ENCODE peak calls at places on chromosomes 16 and 17, in nine cellular contexts. C is SK-N-SH, H is HCT116, E is K562, G is Panc1, B is A549, Q is GM12878, F is HepG2, L is HL-60. O is an unnamed sample.

GRCh38 chr17:56786989-56787482 is 46.7 kb downstream of the C17orf67 start:
- DNase-seq in G (peak; percentile 65), E (no peak), L (peak; percentile 97), C (no peak), H (peak; percentile 90), F (peak; percentile 73), B (peak; percentile 27), Q (peak; percentile 60), O (no peak)

GRCh38 chr16:70444249-70445063 is 5.6 kb upstream of the ST3GAL2 start:
- DNase-seq in B (no peak), L (no peak), F (no peak), C (no peak), Q (no peak), E (peak; percentile 4), G (no peak), H (no peak), O (no peak)

GRCh38 chr17:27294689-27295630 is 1.0 kb downstream of the WSB1 start:
- DNase-seq in H (peak; percentile 24), G (peak; percentile 41), E (peak; percentile 42), Q (peak; percentile 66), F (peak; percentile 31), B (peak; percentile 77), L (peak; percentile 45), C (peak; percentile 48), O (peak; percentile 87)

GRCh38 chr17:63136381-63137012 is 170.5 kb downstream of the TANC2 start:
- DNase-seq in L (no peak), E (no peak), C (no peak), F (no peak), B (no peak), Q (no peak), G (no peak), H (no peak), O (peak; percentile 33)

GRCh38 chr16:89616576-89617437 is 3.4 kb downstream of the DPEP1 start:
- DNase-seq in Q (no peak), B (no peak), H (no peak), E (no peak), C (no peak), F (no peak), G (no peak), L (no peak), O (no peak)

GRCh38 chr17:29571883-29572681 is 3.6 kb downstream of the TP53I13 start:
- DNase-seq in Q (no peak), C (peak; percentile 68), B (no peak), L (no peak), E (no peak), H (no peak), F (no peak), G (no peak), O (no peak)

GRCh38 chr16:56041556-56042140 is 149.6 kb upstream of the GNAO1 start:
- DNase-seq in C (peak; percentile 58), L (no peak), B (peak; percentile 6), E (peak; percentile 23), H (peak; percentile 7), Q (no peak), G (no peak), F (peak; percentile 45), O (peak; percentile 86)

GRCh38 chr17:8235676-8236075 is 12.2 kb downstream of the CTC1 start:
- DNase-seq in C (no peak), G (no peak), Q (no peak), F (no peak), E (no peak), H (no peak), L (no peak), B (no peak), O (no peak)

GRCh38 chr17:65537343-65537844 is 24.1 kb downstream of the AXIN2 start:
- DNase-seq in F (no peak), C (no peak), E (no peak), G (no peak), L (no peak), Q (no peak), B (no peak), H (no peak), O (no peak)

GRCh38 chr16:66682271-66682670 is 14.3 kb downstream of the CMTM4 start:
- DNase-seq in Q (no peak), E (no peak), L (no peak), H (no peak), C (no peak), B (no peak), G (no peak), F (no peak), O (no peak)

GRCh38 chr17:81125573-81126081 is 39.7 kb upstream of the PVALEF start:
- DNase-seq in L (no peak), H (no peak), B (no peak), C (no peak), G (no peak), E (no peak), F (no peak), Q (no peak), O (no peak)

GRCh38 chr16:11677959-11678881 is 10.0 kb downstream of the SNN start:
- DNase-seq in Q (peak; percentile 61), H (no peak), E (no peak), C (no peak), G (no peak), B (no peak), F (no peak), L (no peak), O (no peak)

GRCh38 chr16:85735225-85735722 is 15.6 kb downstream of the C16orf74 start:
- DNase-seq in E (no peak), G (no peak), F (no peak), L (no peak), C (no peak), B (no peak), H (no peak), Q (peak; percentile 43), O (no peak)

GRCh38 chr17:35540589-35541404 is 3.3 kb upstream of the SLFN12L start:
- DNase-seq in G (no peak), Q (no peak), E (no peak), F (no peak), C (no peak), B (no peak), H (no peak), L (no peak), O (no peak)

GRCh38 chr17:35534694-35535093 is 2.8 kb downstream of the SLFN12L start:
- DNase-seq in L (no peak), C (no peak), F (no peak), B (no peak), H (no peak), Q (no peak), E (no peak), G (no peak), O (no peak)

GRCh38 chr17:35537569-35538209 is at the start of gene SLFN12L:
- DNase-seq in L (no peak), Q (no peak), B (no peak), H (no peak), E (no peak), G (no peak), C (no peak), F (no peak), O (no peak)

GRCh38 chr17:35539659-35540026 is 2.2 kb upstream of the SLFN12L start:
- DNase-seq in G (no peak), Q (no peak), H (no peak), E (no peak), L (no peak), F (no peak), B (no peak), C (no peak), O (peak; percentile 13)

DNA sequence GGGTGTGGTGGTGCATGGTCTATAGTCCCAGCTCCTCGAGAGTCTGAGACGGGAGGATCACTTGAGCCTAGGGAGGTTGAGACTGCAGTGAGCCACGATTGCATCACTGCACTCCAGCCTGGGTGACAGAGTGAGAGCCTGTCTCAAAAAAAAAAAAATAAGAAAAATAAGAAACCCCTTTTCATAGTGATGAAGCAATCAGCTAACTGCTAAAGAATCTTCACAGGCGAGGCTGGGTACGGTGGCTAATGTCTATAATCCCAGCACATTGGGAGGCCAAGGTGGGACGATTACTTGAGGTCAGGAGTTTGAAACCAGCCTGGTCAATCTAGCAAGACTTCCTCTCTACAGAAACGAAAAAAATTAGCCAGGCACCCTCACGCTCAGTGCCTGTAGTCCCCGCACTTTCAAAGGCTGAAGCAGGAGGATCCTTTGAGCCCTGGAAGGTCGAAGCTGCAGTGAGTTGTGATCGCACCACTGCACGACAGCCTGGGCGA is 766 bp downstream of the SLFN12L start:
- DNase-seq in G (no peak), F (no peak), C (no peak), B (no peak), H (no peak), E (no peak), Q (no peak), L (no peak), O (no peak)
- TF ChIP-seq REST in G (no peak), F (no peak), C (no peak), B (no peak), H (no peak), E (no peak), Q (no peak), L (no peak), O (no peak)

DNA sequence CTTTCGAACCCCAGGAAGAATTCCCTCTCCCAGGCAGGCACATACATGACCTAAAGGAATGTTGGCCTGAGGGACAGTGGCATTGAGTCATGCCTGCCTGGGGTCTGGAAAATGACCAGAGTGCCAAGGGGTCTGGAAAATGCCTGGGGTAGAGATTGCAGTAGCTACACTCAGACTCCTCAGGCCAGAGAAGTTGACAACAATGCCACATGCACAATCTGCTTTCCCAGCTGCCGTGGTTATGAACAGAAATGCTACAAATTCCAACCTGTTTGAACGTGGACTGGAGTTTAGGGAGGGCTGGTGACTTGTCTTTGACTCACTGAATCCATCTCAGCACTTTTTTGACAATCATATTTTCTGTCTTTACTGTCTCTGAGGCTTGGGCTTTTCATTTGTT is 250.0 kb downstream of the ABCC12 start:
- DNase-seq in E (no peak), H (no peak), L (no peak), Q (no peak), G (no peak), F (no peak), B (no peak), C (no peak), O (no peak)
- TF ChIP-seq REST in E (no peak), H (no peak), L (no peak), Q (no peak), G (no peak), F (no peak), B (no peak), C (no peak), O (no peak)

DNA sequence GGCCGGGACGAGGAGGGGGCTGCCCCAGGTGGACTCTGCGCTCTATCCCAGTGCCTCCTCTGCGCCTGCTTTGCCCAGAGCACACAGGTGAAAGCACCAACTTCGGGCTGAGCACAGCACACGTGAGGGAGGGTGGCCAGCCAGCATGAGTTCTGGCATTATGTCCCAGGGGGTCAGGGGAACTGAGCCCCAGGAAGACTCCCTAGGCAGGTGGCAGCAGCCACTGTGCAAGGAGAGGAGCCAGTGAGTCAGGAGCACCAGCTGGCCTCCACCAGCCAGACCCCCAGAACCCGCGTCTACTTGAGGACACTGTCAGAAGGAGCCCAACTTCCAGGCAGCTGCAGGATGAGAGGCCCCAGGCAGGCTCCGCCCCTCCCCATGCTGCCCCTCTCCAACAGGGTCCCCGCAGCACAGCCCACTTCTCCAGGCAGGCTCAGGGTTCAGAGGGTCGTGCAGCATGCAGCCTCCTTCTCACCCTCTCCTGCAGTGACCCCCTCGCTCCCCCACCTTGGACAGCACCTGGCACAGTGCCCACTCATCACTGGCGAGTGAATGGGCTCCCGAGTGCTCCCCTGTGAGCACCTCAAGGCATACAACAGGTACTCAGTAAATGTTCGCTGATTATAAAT is 44.2 kb upstream of the RASD1 start:
- DNase-seq in Q (no peak), E (no peak), H (no peak), G (no peak), C (peak; percentile 55), L (no peak), B (no peak), F (no peak), O (peak; percentile 32)
- TF ChIP-seq REST in Q (peak; percentile 30), E (no peak), H (no peak), G (no peak), C (peak; percentile 80), L (no peak), B (peak; percentile 40), F (peak; percentile 15), O (peak; percentile 39)

GRCh38 chr17:39994448-39994847 is 13.8 kb downstream of the PSMD3 start:
- DNase-seq in C (no peak), H (no peak), Q (no peak), F (no peak), B (no peak), E (no peak), L (no peak), G (no peak), O (no peak)
- TF ChIP-seq REST in C (no peak), H (no peak), Q (no peak), F (no peak), B (no peak), E (no peak), L (no peak), G (no peak), O (no peak)

O was measured in GM23338.